ENCODE peak calls at places on chromosomes 13 and 19, in seven cellular contexts. M is tibial artery, F is endodermal cell, T is Peyer's patch, I is neural progenitor cell, V is PC-3, G is aorta. W is an unnamed sample. For H3K4me1, the result is how much of the 10 kb centered on the place peaks cover.

GRCh38 chr13:114019367-114019766 is 45.5 kb upstream of the C13orf46 start:
- DNase-seq in M (no peak), F (peak), T (no peak), I (peak), V (no peak), G (no peak), W (no peak)

GRCh38 chr19:15124572-15125231 is 17.5 kb downstream of the SYDE1 start:
- DNase-seq in M (no peak), F (no peak), T (peak), I (no peak), V (no peak), G (peak), W (no peak)

GRCh38 chr13:66407159-66407558 is 823.0 kb downstream of the PCDH9 start:
- DNase-seq in M (no peak), F (no peak), T (no peak), I (peak), V (no peak), G (no peak), W (no peak)

GRCh38 chr13:89568276-89568675 is 1779.2 kb upstream of the MIR17HG start:
- DNase-seq in M (no peak), F (no peak), T (no peak), I (no peak), V (peak), G (no peak), W (no peak)

GRCh38 chr19:10111405-10111811 is at the start of gene P2RY11:
- DNase-seq in M (no peak), F (no peak), T (peak), I (no peak), V (no peak), G (no peak), W (no peak)

GRCh38 chr19:29667941-29668340 is 2.7 kb downstream of the PLEKHF1 start:
- DNase-seq in M (peak), F (no peak), T (peak), I (no peak), V (no peak), G (no peak), W (no peak)

GRCh38 chr19:14699641-14700040 is 9.8 kb downstream of the ZNF333 start:
- DNase-seq in M (no peak), F (no peak), T (no peak), I (no peak), V (no peak), G (no peak), W (no peak)

GRCh38 chr13:50891206-50891605 is 18.4 kb upstream of the RNASEH2B start:
- DNase-seq in M (no peak), F (no peak), T (no peak), I (no peak), V (no peak), G (no peak), W (no peak)

GRCh38 chr19:13090511-13091231 is 12.0 kb downstream of the LYL1 start:
- DNase-seq in M (no peak), F (no peak), T (no peak), I (no peak), V (no peak), G (no peak), W (no peak)

GRCh38 chr19:15283141-15283885 is 49.0 kb downstream of the BRD4 start:
- DNase-seq in M (peak), F (no peak), T (peak), I (no peak), V (peak), G (peak), W (no peak)

GRCh38 chr13:89514534-89515312 is 1832.8 kb upstream of the MIR17HG start:
- DNase-seq in M (no peak), F (peak), T (no peak), I (peak), V (peak), G (no peak), W (peak)

GRCh38 chr19:3982701-3983541 is 2.3 kb downstream of the EEF2 start:
- DNase-seq in M (peak), F (peak), T (no peak), I (no peak), V (peak), G (no peak), W (peak)

GRCh38 chr19:55013596-55013995 is 24.5 kb downstream of the GP6 start:
- DNase-seq in M (no peak), F (no peak), T (no peak), I (no peak), V (no peak), G (no peak), W (no peak)

GRCh38 chr19:4448147-4448985 is 9.2 kb downstream of the UBXN6 start:
- DNase-seq in M (no peak), F (no peak), T (no peak), I (no peak), V (no peak), G (no peak), W (no peak)

GRCh38 chr19:4676955-4677731 is 7.0 kb upstream of the MYDGF start:
- DNase-seq in M (no peak), F (peak), T (peak), I (peak), V (peak), G (no peak), W (no peak)

GRCh38 chr13:72150502-72150901 is 283.5 kb upstream of the DACH1 start:
- DNase-seq in M (no peak), F (no peak), T (no peak), I (no peak), V (no peak), G (no peak), W (no peak)

GRCh38 chr13:96511587-96511986 is 421.7 kb downstream of the HS6ST3 start:
- DNase-seq in M (no peak), F (no peak), T (no peak), I (no peak), V (no peak), G (no peak), W (no peak)

GRCh38 chr13:24911135-24911524 is 147.2 kb downstream of the RNF17 start:
- DNase-seq in M (no peak), F (no peak), T (no peak), I (no peak), V (peak), G (no peak), W (no peak)
- H3K27ac ChIP-seq in M (no peak), F (no peak), T (no peak), I (no peak), V (peak), G (no peak), W (no peak)

GRCh38 chr19:16659832-16660708 is at the start of gene SMIM7:
- DNase-seq in M (peak), F (peak), T (peak), I (peak), V (peak), G (peak), W (peak)
- H3K4me1 ChIP-seq in M (under half), F (under half), T (under half), I (under half), V (under half), G (under half), W (half or more)

DNA sequence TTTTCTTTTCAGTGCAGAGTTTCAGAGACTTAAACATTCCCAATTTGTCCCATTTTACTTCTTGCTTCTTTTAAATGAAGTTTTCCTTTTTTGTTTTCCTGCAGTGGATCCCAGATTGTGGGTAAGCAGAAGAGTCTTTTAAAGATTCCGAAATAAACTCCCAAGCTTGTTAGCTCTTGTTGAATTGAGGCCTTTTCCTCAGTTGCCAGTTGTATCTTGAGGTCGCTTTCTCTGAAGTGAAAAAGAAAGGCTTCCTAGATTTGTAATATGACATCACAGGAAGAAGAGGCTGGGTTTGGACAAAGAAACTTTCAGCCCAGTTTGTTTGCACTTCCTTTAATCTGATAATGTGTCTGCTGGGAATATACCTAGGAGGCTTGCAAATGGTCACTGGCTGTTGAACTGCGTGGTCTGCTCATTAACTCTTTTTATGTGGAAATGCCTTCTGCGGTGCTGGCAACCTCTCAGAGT is at the start of gene LPAR6:
- DNase-seq in M (no peak), F (peak), T (no peak), I (peak), V (peak), G (no peak), W (peak)
- H3K4me3 ChIP-seq in M (peak), F (peak), T (peak), I (peak), V (peak), G (peak), W (peak)

GRCh38 chr19:19490247-19490968 is 24.9 kb downstream of the TSSK6 start:
- DNase-seq in M (peak), F (peak), T (peak), I (peak), V (peak), G (peak), W (peak)
- H3K27ac ChIP-seq in M (peak), F (peak), T (peak), I (peak), V (peak), G (peak), W (peak)